ENCODE peak calls at places on chromosome 20, in five cellular contexts. C is stomach, V is K562, L is prostate gland, J is heart left ventricle. F is an unnamed sample.

GRCh38 chr20:57746832-57747404 is 37.1 kb upstream of the PMEPA1 start:
- DNase-seq in C (no peak), V (no peak), L (no peak), J (no peak), F (no peak)

GRCh38 chr20:19934792-19935491 is 82.2 kb upstream of the NAA20 start:
- DNase-seq in C (peak; percentile 42), V (no peak), L (peak; percentile 63), J (peak; percentile 82), F (peak; percentile 41)

GRCh38 chr20:6395695-6396094 is 272.9 kb upstream of the FERMT1 start:
- DNase-seq in C (no peak), V (no peak), L (no peak), J (no peak), F (no peak)

GRCh38 chr20:35771689-35772562 is at the start of gene PHF20:
- DNase-seq in C (peak; percentile 100), V (peak; percentile 97), L (peak; percentile 98), J (peak; percentile 100), F (peak; percentile 99)

GRCh38 chr20:17614176-17614811 is 44.4 kb downstream of the DSTN start:
- DNase-seq in C (peak; percentile 83), V (no peak), L (peak; percentile 70), J (peak; percentile 79), F (peak; percentile 76)

GRCh38 chr20:61587910-61588309 is 335.8 kb downstream of the CDH4 start:
- DNase-seq in C (no peak), V (no peak), L (no peak), J (no peak), F (no peak)

GRCh38 chr20:10511507-10512231 is 76.6 kb downstream of the SLX4IP start:
- DNase-seq in C (peak; percentile 79), V (peak; percentile 78), L (peak; percentile 77), J (peak; percentile 77), F (peak; percentile 89)

GRCh38 chr20:38751360-38751976 is 3.2 kb downstream of the ACTR5 start:
- DNase-seq in C (no peak), V (peak; percentile 43), L (no peak), J (no peak), F (no peak)

GRCh38 chr20:57260065-57260958 is 6.1 kb downstream of the BMP7 start:
- DNase-seq in C (no peak), V (no peak), L (no peak), J (no peak), F (no peak)

GRCh38 chr20:39588148-39588757 is 626.1 kb downstream of the DHX35 start:
- DNase-seq in C (no peak), V (no peak), L (no peak), J (no peak), F (no peak)

GRCh38 chr20:61435184-61435822 is 183.2 kb downstream of the CDH4 start:
- DNase-seq in C (no peak), V (no peak), L (no peak), J (no peak), F (no peak)

DNA sequence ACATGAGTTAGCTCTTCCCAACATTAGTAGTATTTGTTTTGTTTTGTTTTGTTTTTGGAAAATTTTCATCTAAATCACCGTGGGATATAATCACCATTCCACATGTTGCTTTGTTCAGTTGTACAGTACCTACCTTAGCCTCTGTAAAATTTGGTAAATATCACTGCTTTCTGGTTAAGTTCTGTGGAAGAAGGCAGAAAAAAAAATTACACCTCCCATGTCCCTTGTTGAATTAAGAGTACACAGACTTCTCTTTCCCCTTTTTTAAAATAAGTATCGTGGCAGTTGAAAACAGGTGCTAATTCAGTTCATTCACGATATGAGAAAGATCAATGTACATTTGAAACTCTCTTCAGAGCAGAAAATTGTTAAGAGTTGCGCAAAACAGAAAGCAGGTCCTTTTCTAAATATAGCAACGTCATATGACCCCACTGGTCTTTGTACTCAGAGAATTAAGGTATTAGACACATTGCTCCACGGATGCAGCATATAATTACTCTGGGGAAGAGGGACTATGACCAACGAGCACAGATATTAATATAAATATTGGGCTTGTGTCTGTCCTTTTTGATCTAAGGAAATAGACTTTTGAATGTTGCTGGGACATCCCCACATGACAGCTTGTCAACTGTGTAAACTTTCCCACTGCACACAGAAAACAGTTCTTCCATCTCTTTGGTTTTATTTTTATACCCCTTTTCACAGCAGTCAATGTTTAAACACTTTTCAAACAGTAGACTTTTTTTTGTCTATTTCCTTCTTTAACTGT is 58.6 kb upstream of the ZNF217 start:
- DNase-seq in C (no peak), V (peak; percentile 39), L (no peak), J (no peak), F (no peak)
- TF ChIP-seq POLR2A in C (no peak), V (no peak), L (no peak), J (no peak), F (no peak)

DNA sequence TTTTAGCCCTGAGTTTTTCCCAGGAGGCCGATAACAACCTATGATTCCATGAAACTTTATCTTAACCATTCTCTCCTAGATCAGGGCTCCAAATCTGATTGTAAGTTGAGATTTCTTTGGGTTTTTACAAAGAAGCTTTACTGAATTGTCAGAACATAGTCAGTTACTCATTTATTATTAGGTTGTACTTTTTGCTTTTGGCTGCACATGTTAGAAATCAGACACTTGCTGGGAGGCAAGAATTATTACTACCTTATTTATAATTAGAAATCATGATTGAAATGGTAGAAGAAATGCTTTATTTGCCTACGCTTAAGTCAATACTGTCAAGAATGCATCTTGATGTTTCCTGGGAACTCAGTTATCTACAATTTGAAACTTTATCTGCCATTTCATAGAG is 63.3 kb downstream of the KCNS1 start:
- DNase-seq in C (no peak), V (no peak), L (no peak), J (no peak), F (no peak)
- H3K27ac ChIP-seq in C (no peak overlapping the region), V (no peak overlapping the region), L (no peak overlapping the region), J (no peak overlapping the region), F (no peak overlapping the region)

GRCh38 chr20:42852691-42853090 is 337.0 kb downstream of the PTPRT start:
- DNase-seq in C (no peak), V (no peak), L (no peak), J (no peak), F (no peak)

GRCh38 chr20:42855896-42856295 is 333.8 kb downstream of the PTPRT start:
- DNase-seq in C (no peak), V (no peak), L (no peak), J (no peak), F (no peak)

DNA sequence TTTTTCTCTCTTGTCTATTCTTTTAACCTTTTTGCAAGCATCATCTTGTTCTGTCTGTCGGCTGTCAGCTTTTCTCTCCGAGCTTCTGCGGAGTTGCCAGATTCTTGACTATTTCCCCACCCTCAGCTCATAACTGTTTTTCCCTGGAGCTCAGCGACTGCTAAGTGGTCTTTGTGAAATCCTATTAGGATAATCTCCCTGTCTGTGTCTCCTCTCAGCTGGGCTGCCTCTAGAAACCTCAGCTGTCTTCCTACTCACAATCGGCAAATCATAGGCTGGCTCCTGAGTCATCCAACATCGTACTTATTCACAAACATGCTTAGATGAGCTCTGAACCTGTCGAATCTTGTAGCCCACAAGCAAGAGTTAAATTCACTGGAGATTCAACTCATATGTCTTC is 332.3 kb downstream of the PTPRT start:
- DNase-seq in C (no peak), V (no peak), L (no peak), J (no peak), F (no peak)
- TF ChIP-seq CTCF in C (no peak), V (no peak), L (no peak), J (no peak), F (no peak)

GRCh38 chr20:47007826-47008655 is 113.4 kb downstream of the EYA2 start:
- DNase-seq in C (no peak), V (no peak), L (no peak), J (no peak), F (no peak)

GRCh38 chr20:47009784-47010183 is 115.1 kb downstream of the EYA2 start:
- DNase-seq in C (no peak), V (no peak), L (no peak), J (no peak), F (no peak)

GRCh38 chr20:47011984-47012383 is 117.3 kb downstream of the EYA2 start:
- DNase-seq in C (no peak), V (no peak), L (no peak), J (no peak), F (no peak)

GRCh38 chr20:47013606-47014005 is 119.0 kb downstream of the EYA2 start:
- DNase-seq in C (no peak), V (no peak), L (no peak), J (no peak), F (no peak)

DNA sequence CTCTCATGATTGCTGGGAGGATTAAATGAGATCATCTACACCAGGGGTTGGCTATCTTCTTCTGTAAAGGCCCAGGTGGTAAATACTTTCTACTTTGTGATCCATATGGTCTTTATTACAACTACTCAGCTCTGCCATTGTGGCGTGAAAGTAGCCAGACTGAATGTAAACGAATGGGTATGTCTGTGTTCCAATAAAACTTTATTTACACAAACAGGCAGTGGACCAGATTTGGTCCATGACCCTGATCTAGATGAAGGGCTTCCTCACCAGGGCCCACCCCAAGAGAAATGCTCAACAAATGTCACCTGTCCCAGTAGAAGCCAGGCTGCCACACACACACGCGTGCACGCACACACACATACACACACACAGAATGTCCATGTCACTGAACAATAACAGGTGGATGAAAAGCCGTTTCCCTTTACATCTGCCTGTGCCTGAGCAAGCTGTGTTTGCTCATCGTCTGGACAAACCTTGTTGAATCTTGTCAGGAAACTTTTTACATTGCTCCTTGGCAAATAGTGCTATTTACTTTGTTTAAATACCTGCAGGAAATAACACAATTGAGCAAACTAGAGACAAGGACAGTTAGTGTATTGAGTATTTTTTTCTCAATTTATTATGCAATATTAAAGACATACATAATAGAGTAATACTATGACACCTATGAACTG is 114.3 kb downstream of the EYA2 start:
- DNase-seq in C (no peak), V (no peak), L (peak; percentile 54), J (no peak), F (no peak)
- TF ChIP-seq POLR2A in C (no peak), V (no peak), L (no peak), J (no peak), F (no peak)

DNA sequence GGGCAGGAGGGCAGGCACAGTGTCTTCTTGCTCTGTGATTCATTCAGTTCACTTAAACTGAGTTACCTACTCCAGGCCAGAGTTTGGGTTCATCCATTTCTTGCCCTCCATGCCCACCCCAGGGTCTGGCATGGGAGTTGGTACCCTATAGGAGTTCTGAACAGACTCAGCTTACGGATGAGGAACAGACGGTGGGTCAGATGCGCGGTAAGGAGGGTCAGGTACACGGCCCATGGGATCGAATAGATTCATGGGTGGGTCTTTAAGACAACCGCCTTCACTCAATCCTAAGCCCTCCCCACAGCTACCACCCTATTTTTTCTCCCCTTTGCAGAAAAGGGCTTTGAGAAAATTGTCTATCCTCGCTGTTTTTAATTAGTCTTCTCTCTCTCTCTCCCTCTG is 13.1 kb upstream of the TRIB3 start:
- DNase-seq in C (no peak), V (no peak), L (no peak), J (no peak), F (no peak)
- H3K27ac ChIP-seq in C (no peak overlapping the region), V (peak overlapping the region; percentile 35), L (peak overlapping the region; percentile 60), J (no peak overlapping the region), F (no peak overlapping the region)

GRCh38 chr20:63215101-63216040 is 560 bp downstream of the YTHDF1 start:
- DNase-seq in C (no peak), V (peak; percentile 78), L (no peak), J (no peak), F (no peak)
- TF ChIP-seq CTCF in C (peak; percentile 16), V (peak; percentile 68), L (no peak), J (peak; percentile 22), F (no peak)

F was measured in testis.